ENCODE peak calls at places on chromosomes 5 and 9, in eight cellular contexts. U is GM12891, Q is IMR-90, L is H54, D is ovary, V is transverse colon, S is Peyer's patch, G is uterus. R is an unnamed sample.

GRCh38 chr5:63245271-63245670 is 666.7 kb downstream of the LRRC70 start:
- DNase-seq in U (no peak), Q (no peak), L (no peak), D (no peak), V (no peak), S (no peak), G (no peak), R (no peak)

GRCh38 chr9:127263664-127264063 is 910 bp upstream of the GARNL3 start:
- DNase-seq in U (no peak), Q (peak), L (no peak), D (no peak), V (no peak), S (no peak), G (no peak), R (no peak)

GRCh38 chr9:24582363-24583126 is 36.8 kb upstream of the IZUMO3 start:
- DNase-seq in U (no peak), Q (no peak), L (no peak), D (no peak), V (no peak), S (no peak), G (no peak), R (no peak)

GRCh38 chr5:137218471-137218870 is 280.7 kb downstream of the SPOCK1 start:
- DNase-seq in U (no peak), Q (peak), L (no peak), D (no peak), V (no peak), S (no peak), G (no peak), R (no peak)

GRCh38 chr5:126597156-126597555 is 2.1 kb upstream of the ALDH7A1 start:
- DNase-seq in U (no peak), Q (peak), L (no peak), D (no peak), V (no peak), S (no peak), G (no peak), R (no peak)

GRCh38 chr5:9365501-9365900 is 180.4 kb downstream of the SEMA5A start:
- DNase-seq in U (no peak), Q (no peak), L (no peak), D (no peak), V (no peak), S (no peak), G (no peak), R (no peak)

GRCh38 chr9:16499866-16500265 is 370.6 kb downstream of the BNC2 start:
- DNase-seq in U (no peak), Q (no peak), L (no peak), D (no peak), V (no peak), S (no peak), G (no peak), R (no peak)

GRCh38 chr9:19101203-19101602 is 1.5 kb downstream of the HAUS6 start:
- DNase-seq in U (no peak), Q (no peak), L (no peak), D (no peak), V (no peak), S (no peak), G (no peak), R (no peak)

GRCh38 chr9:79662553-79662956 is 90.8 kb downstream of the TLE4 start:
- DNase-seq in U (no peak), Q (no peak), L (no peak), D (no peak), V (no peak), S (no peak), G (no peak), R (no peak)

GRCh38 chr9:6581266-6581665 is 64.3 kb downstream of the GLDC start:
- DNase-seq in U (no peak), Q (no peak), L (no peak), D (no peak), V (no peak), S (no peak), G (no peak), R (no peak)

GRCh38 chr9:126705767-126706697 is 92.3 kb downstream of the LMX1B start:
- DNase-seq in U (peak), Q (peak), L (peak), D (no peak), V (peak), S (peak), G (no peak), R (peak)

GRCh38 chr5:57302643-57303042 is 128.8 kb downstream of the GPBP1 start:
- DNase-seq in U (no peak), Q (peak), L (no peak), D (no peak), V (no peak), S (no peak), G (no peak), R (no peak)

GRCh38 chr5:134435525-134435924 is 23.8 kb upstream of the CDKN2AIPNL start:
- DNase-seq in U (no peak), Q (peak), L (peak), D (no peak), V (no peak), S (no peak), G (no peak), R (peak)

GRCh38 chr9:36037580-36038169 is 962 bp downstream of the RECK start:
- DNase-seq in U (no peak), Q (no peak), L (peak), D (no peak), V (no peak), S (no peak), G (no peak), R (no peak)

GRCh38 chr5:163504091-163504931 is 1.1 kb upstream of the MAT2B start:
- DNase-seq in U (no peak), Q (peak), L (no peak), D (peak), V (peak), S (peak), G (peak), R (peak)

GRCh38 chr9:23754551-23754950 is 71.5 kb downstream of the ELAVL2 start:
- DNase-seq in U (no peak), Q (no peak), L (no peak), D (no peak), V (no peak), S (no peak), G (no peak), R (no peak)

GRCh38 chr5:79122963-79123362 is 11.4 kb downstream of the BHMT start:
- DNase-seq in U (no peak), Q (no peak), L (no peak), D (no peak), V (no peak), S (no peak), G (no peak), R (no peak)

GRCh38 chr5:168366124-168366523 is 74.7 kb downstream of the WWC1 start:
- DNase-seq in U (no peak), Q (peak), L (peak), D (no peak), V (no peak), S (no peak), G (no peak), R (no peak)

GRCh38 chr5:82107277-82107676 is 135.5 kb downstream of the ATG10 start:
- DNase-seq in U (no peak), Q (peak), L (no peak), D (no peak), V (no peak), S (no peak), G (no peak), R (no peak)

GRCh38 chr9:2012347-2012746 is 2.8 kb upstream of the SMARCA2 start:
- DNase-seq in U (peak), Q (no peak), L (no peak), D (no peak), V (no peak), S (no peak), G (no peak), R (no peak)

GRCh38 chr9:137194909-137195308 is 5.6 kb downstream of the TPRN start:
- DNase-seq in U (no peak), Q (no peak), L (no peak), D (no peak), V (peak), S (peak), G (no peak), R (no peak)

GRCh38 chr5:119411935-119412623 is 40.2 kb upstream of the HSD17B4 start:
- DNase-seq in U (no peak), Q (peak), L (peak), D (peak), V (peak), S (peak), G (peak), R (no peak)

GRCh38 chr5:132102944-132103343 is 29.4 kb downstream of the CSF2 start:
- DNase-seq in U (no peak), Q (no peak), L (no peak), D (no peak), V (no peak), S (no peak), G (no peak), R (no peak)

GRCh38 chr9:84997472-84997871 is 327.9 kb downstream of the NTRK2 start:
- DNase-seq in U (no peak), Q (no peak), L (no peak), D (no peak), V (no peak), S (no peak), G (no peak), R (no peak)

GRCh38 chr9:125476645-125477044 is 215.0 kb downstream of the GAPVD1 start:
- DNase-seq in U (no peak), Q (no peak), L (no peak), D (no peak), V (no peak), S (no peak), G (no peak), R (no peak)

GRCh38 chr9:125477089-125477544 is 215.5 kb downstream of the GAPVD1 start:
- DNase-seq in U (no peak), Q (no peak), L (no peak), D (no peak), V (no peak), S (no peak), G (no peak), R (no peak)

GRCh38 chr9:125472562-125472925 is 210.9 kb downstream of the GAPVD1 start:
- DNase-seq in U (no peak), Q (no peak), L (no peak), D (no peak), V (no peak), S (no peak), G (no peak), R (no peak)

GRCh38 chr9:125472926-125473701 is 211.5 kb downstream of the GAPVD1 start:
- DNase-seq in U (no peak), Q (peak), L (peak), D (peak), V (no peak), S (no peak), G (peak), R (no peak)

DNA sequence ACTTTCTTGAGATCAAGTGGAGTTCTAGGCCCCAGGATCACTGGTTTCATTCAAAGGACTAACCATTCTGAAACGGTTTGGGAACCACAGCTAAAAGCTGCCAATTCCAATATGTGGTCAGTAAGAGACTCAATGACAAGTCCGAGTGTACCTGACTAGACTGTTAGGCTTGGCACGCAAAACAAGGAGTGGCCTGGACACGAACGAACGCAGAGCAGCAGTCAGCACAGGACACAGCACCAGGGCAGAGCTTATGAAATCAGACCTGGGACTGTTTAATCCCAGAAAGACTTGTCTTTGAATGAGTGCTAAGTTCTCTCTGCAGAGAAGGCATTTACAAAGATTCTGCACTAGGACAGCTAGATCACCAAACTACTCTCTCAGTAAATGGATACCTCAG is 213.8 kb downstream of the GAPVD1 start:
- DNase-seq in U (no peak), Q (no peak), L (no peak), D (no peak), V (no peak), S (no peak), G (no peak), R (no peak)
- TF ChIP-seq POLR2A in U (no peak), Q (no peak), L (no peak), D (no peak), V (no peak), S (no peak), G (no peak), R (no peak)

DNA sequence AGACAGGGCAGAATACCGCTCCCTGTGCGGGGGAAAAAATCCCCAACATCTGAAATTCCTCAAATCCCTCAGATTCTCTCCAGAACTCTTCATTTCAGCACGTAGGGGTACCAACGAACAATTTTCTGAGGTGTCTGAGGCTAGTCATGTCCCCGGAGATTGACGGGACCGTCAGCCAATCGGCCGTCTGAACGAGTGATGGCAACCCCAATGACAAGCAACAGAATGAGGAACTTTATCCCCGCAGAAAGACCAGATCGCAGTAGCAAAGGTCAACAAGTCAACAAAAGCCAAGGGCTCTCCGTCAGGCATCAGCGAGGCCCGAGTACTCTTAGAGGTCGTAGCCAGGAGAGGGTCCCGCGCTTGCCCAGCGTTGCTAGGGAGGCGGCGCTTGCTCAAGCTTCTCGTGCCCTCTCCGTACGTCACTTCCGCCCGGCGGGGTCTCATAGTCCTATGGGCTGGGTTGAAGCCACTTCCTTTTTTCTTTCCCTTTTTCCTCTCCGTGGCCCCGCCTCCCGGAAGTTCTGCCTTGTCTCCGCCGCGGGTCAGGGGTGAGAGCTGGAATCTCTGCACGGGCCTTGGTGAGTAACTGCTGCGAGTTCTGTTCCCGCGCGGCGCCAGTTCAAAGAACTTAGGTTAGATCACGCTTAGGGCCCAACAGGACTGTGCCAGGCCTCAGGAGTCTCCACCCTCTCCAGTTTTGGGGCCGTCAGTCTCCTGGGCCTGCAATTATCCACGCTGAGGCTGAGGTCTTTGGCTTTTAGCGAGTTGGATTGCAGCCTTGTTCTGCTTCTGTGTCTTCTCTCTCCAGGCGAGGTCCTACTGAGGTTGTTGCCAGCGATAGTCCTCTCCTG is at the start of gene RNF20:
- DNase-seq in U (peak), Q (peak), L (peak), D (peak), V (peak), S (peak), G (peak), R (peak)
- TF ChIP-seq POLR2A in U (peak), Q (no peak), L (peak), D (peak), V (peak), S (no peak), G (peak), R (no peak)

GRCh38 chr9:121566401-121567141 is 66.9 kb upstream of the GGTA1 start:
- DNase-seq in U (no peak), Q (peak), L (peak), D (peak), V (peak), S (no peak), G (peak), R (no peak)

GRCh38 chr9:121568541-121569265 is 69.1 kb upstream of the GGTA1 start:
- DNase-seq in U (no peak), Q (peak), L (peak), D (peak), V (peak), S (no peak), G (peak), R (no peak)

GRCh38 chr9:121568101-121568460 is 68.4 kb upstream of the GGTA1 start:
- DNase-seq in U (no peak), Q (no peak), L (no peak), D (peak), V (no peak), S (no peak), G (peak), R (no peak)

GRCh38 chr9:121569266-121569648 is 69.6 kb upstream of the GGTA1 start:
- DNase-seq in U (no peak), Q (no peak), L (no peak), D (no peak), V (no peak), S (no peak), G (no peak), R (no peak)

DNA sequence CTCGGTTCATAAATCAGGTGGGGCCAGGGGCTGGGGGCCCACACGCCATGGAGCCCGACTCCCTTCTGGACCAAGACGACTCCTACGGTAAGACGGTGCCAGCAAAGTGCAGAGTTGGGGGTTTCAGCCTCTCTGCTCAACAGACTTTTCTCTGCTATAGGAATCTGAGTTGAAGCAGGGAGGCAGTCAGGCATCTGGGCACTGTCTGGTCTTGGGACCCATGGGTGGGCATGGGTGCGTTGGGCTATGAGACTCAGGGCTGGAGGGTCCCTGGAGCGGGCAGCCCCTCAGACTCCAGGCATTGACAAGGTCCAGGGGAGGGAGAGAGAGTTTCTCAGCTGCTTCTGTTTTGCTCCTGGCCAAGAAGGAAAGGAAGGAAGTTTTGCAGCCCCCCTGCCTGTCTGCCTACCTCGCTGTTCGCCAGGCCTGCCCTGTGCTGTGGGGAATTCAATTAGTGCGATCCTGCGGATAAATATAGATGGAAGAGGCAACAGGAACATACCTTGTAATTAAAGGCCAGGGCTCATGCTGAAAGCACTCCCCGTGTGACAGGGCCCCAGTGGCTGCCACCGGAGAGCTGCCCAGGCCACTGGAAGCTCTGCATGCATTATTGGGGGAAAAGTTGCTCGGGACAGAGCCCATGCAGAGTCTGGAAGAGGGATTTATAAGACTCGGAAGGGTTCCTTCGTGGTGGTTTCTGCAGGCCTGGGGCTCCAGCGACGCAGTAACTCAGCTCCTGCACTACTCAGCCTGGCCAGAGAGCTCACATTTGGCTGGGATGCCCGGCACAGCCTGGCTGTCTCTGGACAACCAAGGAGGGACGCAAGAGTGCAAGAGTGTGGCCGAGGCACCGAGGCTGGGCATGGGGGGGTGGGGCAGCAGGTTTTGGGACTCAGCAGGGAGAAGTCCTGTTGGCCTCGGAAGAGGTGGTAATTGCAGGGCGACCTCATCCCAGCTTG is 67.8 kb upstream of the GGTA1 start:
- DNase-seq in U (no peak), Q (peak), L (no peak), D (peak), V (no peak), S (no peak), G (peak), R (no peak)
- TF ChIP-seq POLR2A in U (no peak), Q (no peak), L (no peak), D (no peak), V (no peak), S (no peak), G (no peak), R (no peak)

DNA sequence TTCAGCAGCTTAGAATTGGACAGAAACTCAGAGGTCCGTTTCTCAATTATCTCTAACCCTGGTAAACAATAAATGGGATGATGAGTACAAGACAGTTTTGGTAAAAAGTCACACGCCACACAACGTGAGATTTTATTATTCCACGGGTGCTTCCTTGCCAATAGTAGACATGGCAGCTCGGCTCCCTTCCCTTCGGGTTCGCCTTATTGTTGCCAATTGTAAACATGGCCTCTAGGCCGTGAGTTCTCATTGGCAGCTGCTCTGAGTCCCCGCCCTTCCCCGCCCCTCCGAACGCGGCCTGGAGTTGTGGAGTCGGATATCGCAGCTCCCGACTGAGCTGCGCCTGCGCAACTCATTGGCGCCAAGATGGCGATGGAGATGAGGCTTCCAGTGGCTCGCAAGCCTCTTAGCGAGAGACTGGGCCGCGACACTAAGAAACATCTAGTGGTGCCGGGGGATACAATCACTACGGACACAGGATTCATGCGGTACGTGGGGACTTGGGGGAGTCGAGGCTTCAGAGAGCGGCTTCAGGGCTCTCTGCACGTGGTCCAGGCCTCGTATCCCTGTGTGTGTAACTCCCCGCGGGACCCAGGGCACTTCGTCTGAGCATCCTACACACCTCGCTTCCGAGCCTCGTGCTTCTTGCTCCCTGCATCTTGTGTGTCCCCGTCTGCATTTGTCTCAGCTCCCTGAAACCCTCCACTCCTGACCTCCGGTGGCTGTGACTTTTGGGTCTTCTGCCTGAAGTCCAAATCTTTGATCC is at the start of gene EXOSC2:
- DNase-seq in U (peak), Q (peak), L (peak), D (peak), V (peak), S (peak), G (peak), R (peak)
- TF ChIP-seq POLR2A in U (peak), Q (peak), L (peak), D (peak), V (peak), S (peak), G (peak), R (no peak)

GRCh38 chr9:20466328-20467008 is 155.8 kb downstream of the MLLT3 start:
- DNase-seq in U (no peak), Q (no peak), L (no peak), D (no peak), V (no peak), S (no peak), G (no peak), R (no peak)

GRCh38 chr9:20462410-20462809 is 159.9 kb downstream of the MLLT3 start:
- DNase-seq in U (no peak), Q (no peak), L (no peak), D (no peak), V (no peak), S (no peak), G (no peak), R (no peak)

GRCh38 chr9:20463823-20464222 is 158.5 kb downstream of the MLLT3 start:
- DNase-seq in U (no peak), Q (no peak), L (no peak), D (no peak), V (no peak), S (no peak), G (no peak), R (no peak)

DNA sequence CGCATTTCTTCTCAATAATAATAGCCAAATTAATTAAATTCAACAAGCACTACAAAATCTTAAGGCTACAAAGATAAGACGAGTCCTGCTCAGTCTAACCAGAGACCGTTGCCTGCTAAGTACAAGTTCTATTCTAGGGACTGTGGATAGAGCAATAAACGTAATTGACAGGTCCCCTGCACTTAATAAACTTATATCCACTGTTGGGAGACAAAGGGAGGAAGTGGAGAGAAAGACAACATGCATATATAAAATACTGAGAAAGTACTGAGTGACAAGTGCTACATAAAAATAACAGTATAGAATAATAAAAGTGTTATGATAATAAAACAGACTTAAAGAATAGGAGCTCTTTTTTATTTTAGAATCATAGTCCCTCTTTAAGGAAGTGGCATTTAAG is 158.1 kb downstream of the MLLT3 start:
- DNase-seq in U (no peak), Q (no peak), L (no peak), D (no peak), V (no peak), S (no peak), G (no peak), R (no peak)
- TF ChIP-seq POLR2A in U (no peak), Q (no peak), L (no peak), D (no peak), V (no peak), S (no peak), G (no peak), R (no peak)

R was measured in spleen.